ENCODE peak calls at places on chromosomes 7 and 10, in four cellular contexts. One of them, this sample, is unnamed.

GRCh38 chr7:128094111-128094570 is 62.9 kb upstream of the LRRC4 start:
- DNase-seq in globus pallidus: no peak
- DNase-seq in OCI-LY7: no peak
- DNase-seq in fibroblast of villous mesenchyme: no peak
- DNase-seq in this sample: no peak

GRCh38 chr7:1746491-1746975 is 76.5 kb downstream of the ELFN1 start:
- DNase-seq in globus pallidus: no peak
- DNase-seq in OCI-LY7: no peak
- DNase-seq in fibroblast of villous mesenchyme: no peak
- DNase-seq in this sample: no peak

GRCh38 chr7:24858108-24858977 is 101.1 kb upstream of the GSDME start:
- DNase-seq in globus pallidus: no peak
- DNase-seq in OCI-LY7: no peak
- DNase-seq in fibroblast of villous mesenchyme: no peak
- DNase-seq in this sample: no peak

GRCh38 chr10:92181575-92181974 is 109.3 kb downstream of the CPEB3 start:
- DNase-seq in globus pallidus: no peak
- DNase-seq in OCI-LY7: peak
- DNase-seq in fibroblast of villous mesenchyme: peak
- DNase-seq in this sample: no peak

GRCh38 chr7:41832936-41833335 is 130.0 kb upstream of the INHBA start:
- DNase-seq in globus pallidus: no peak
- DNase-seq in OCI-LY7: no peak
- DNase-seq in fibroblast of villous mesenchyme: no peak
- DNase-seq in this sample: no peak

GRCh38 chr7:87152897-87153641 is 816 bp downstream of the DMTF1 start:
- DNase-seq in globus pallidus: peak
- DNase-seq in OCI-LY7: peak
- DNase-seq in fibroblast of villous mesenchyme: peak
- DNase-seq in this sample: peak

GRCh38 chr10:124041684-124042445 is 51.5 kb downstream of the CHST15 start:
- DNase-seq in globus pallidus: no peak
- DNase-seq in OCI-LY7: no peak
- DNase-seq in fibroblast of villous mesenchyme: no peak
- DNase-seq in this sample: no peak

GRCh38 chr10:84537447-84537931 is 209.1 kb downstream of the CCSER2 start:
- DNase-seq in globus pallidus: peak
- DNase-seq in OCI-LY7: peak
- DNase-seq in fibroblast of villous mesenchyme: peak
- DNase-seq in this sample: peak

GRCh38 chr10:21496285-21497176 is 29.0 kb downstream of the SKIDA1 start:
- DNase-seq in globus pallidus: peak
- DNase-seq in OCI-LY7: peak
- DNase-seq in fibroblast of villous mesenchyme: peak
- DNase-seq in this sample: no peak

GRCh38 chr10:116988311-116988710 is 16.7 kb downstream of the SHTN1 start:
- DNase-seq in globus pallidus: no peak
- DNase-seq in OCI-LY7: no peak
- DNase-seq in fibroblast of villous mesenchyme: no peak
- DNase-seq in this sample: no peak

GRCh38 chr10:111479966-111480365 is 403.1 kb downstream of the ADRA2A start:
- DNase-seq in globus pallidus: no peak
- DNase-seq in OCI-LY7: no peak
- DNase-seq in fibroblast of villous mesenchyme: no peak
- DNase-seq in this sample: no peak

GRCh38 chr10:88070080-88070880 is 206.9 kb downstream of the PTEN start:
- DNase-seq in globus pallidus: no peak
- DNase-seq in OCI-LY7: peak
- DNase-seq in fibroblast of villous mesenchyme: peak
- DNase-seq in this sample: peak

GRCh38 chr7:55438765-55439525 is 73.8 kb downstream of the LANCL2 start:
- DNase-seq in globus pallidus: no peak
- DNase-seq in OCI-LY7: peak
- DNase-seq in fibroblast of villous mesenchyme: peak
- DNase-seq in this sample: no peak

GRCh38 chr10:105195831-105196230 is 554.7 kb downstream of the SORCS3 start:
- DNase-seq in globus pallidus: no peak
- DNase-seq in OCI-LY7: no peak
- DNase-seq in fibroblast of villous mesenchyme: no peak
- DNase-seq in this sample: no peak

GRCh38 chr10:33837736-33838135 is 503.3 kb upstream of the NRP1 start:
- DNase-seq in globus pallidus: no peak
- DNase-seq in OCI-LY7: no peak
- DNase-seq in fibroblast of villous mesenchyme: no peak
- DNase-seq in this sample: no peak

GRCh38 chr10:46326066-46326465 is 39.3 kb downstream of the ANTXRL start:
- DNase-seq in globus pallidus: no peak
- DNase-seq in OCI-LY7: no peak
- DNase-seq in fibroblast of villous mesenchyme: no peak
- DNase-seq in this sample: peak

GRCh38 chr10:84665883-84666463 is 337.6 kb downstream of the CCSER2 start:
- DNase-seq in globus pallidus: no peak
- DNase-seq in OCI-LY7: peak
- DNase-seq in fibroblast of villous mesenchyme: no peak
- DNase-seq in this sample: no peak

GRCh38 chr7:194996-195829 is 2.8 kb downstream of the FAM20C start:
- DNase-seq in globus pallidus: no peak
- DNase-seq in OCI-LY7: no peak
- DNase-seq in fibroblast of villous mesenchyme: peak
- DNase-seq in this sample: peak

GRCh38 chr10:52778511-52779392 is 6.2 kb upstream of the MBL2 start:
- DNase-seq in globus pallidus: no peak
- DNase-seq in OCI-LY7: peak
- DNase-seq in fibroblast of villous mesenchyme: peak
- DNase-seq in this sample: peak

This sample was measured in amniotic epithelial cell.